ENCODE peak calls at places on chromosomes 11 and 22, in ten cellular contexts. H is upper lobe of right lung, V is retina, C is osteocyte, Q is amniotic stem cell, I is GM10248, W is fibroblast of lung, Z is cardiac fibroblast, B is GM18507, J is ecto neural progenitor cell. U is an unnamed sample.

GRCh38 chr11:131246589-131247164 is 123.7 kb upstream of the NTM start:
- DNase-seq in Z (no peak), V (peak; percentile 73), H (peak; percentile 67), W (no peak), I (no peak), Q (no peak), J (peak; percentile 77), C (no peak), B (no peak), U (no peak)

GRCh38 chr22:44248926-44249325 is 63.8 kb downstream of the SHISAL1 start:
- DNase-seq in W (no peak), B (no peak), C (peak; percentile 54), Q (no peak), I (no peak), V (no peak), H (no peak), Z (no peak), J (no peak), U (no peak)

GRCh38 chr11:128399722-128400121 is 187.6 kb downstream of the ETS1 start:
- DNase-seq in I (no peak), C (no peak), J (no peak), Q (no peak), B (no peak), W (no peak), Z (no peak), H (no peak), V (no peak), U (no peak)

GRCh38 chr22:31474743-31475142 is 14.9 kb downstream of the EIF4ENIF1 start:
- DNase-seq in H (no peak), I (no peak), C (no peak), Q (peak; percentile 32), V (no peak), Z (peak; percentile 82), W (peak; percentile 69), J (no peak), B (no peak), U (no peak)

GRCh38 chr11:72100462-72100861 is 2.6 kb downstream of the LAMTOR1 start:
- DNase-seq in B (no peak), Q (no peak), I (no peak), Z (peak; percentile 12), H (no peak), J (no peak), W (no peak), C (no peak), V (no peak), U (no peak)

GRCh38 chr22:21703684-21704316 is 31.8 kb downstream of the YPEL1 start:
- DNase-seq in Z (no peak), H (no peak), J (no peak), V (no peak), Q (no peak), B (no peak), I (no peak), C (no peak), W (no peak), U (no peak)

GRCh38 chr11:96161271-96162089 is 181.5 kb downstream of the MAML2 start:
- DNase-seq in Q (no peak), H (no peak), Z (peak; percentile 61), V (no peak), J (no peak), I (no peak), B (no peak), W (peak; percentile 70), C (no peak), U (no peak)

GRCh38 chr11:10261821-10262220 is 32.2 kb downstream of the SBF2 start:
- DNase-seq in I (no peak), C (no peak), Z (no peak), B (no peak), V (no peak), J (no peak), W (peak; percentile 17), H (no peak), Q (no peak), U (no peak)

GRCh38 chr22:39765029-39765428 is 128.5 kb downstream of the ENTHD1 start:
- DNase-seq in J (no peak), B (no peak), C (no peak), Z (no peak), W (no peak), H (no peak), V (no peak), I (no peak), Q (no peak), U (no peak)

GRCh38 chr11:23924226-23924625 is 572.6 kb upstream of the LUZP2 start:
- DNase-seq in V (no peak), H (no peak), J (no peak), W (no peak), Z (no peak), Q (no peak), C (no peak), B (no peak), I (no peak), U (no peak)

GRCh38 chr11:11387201-11387600 is 34.2 kb upstream of the CSNK2A3 start:
- DNase-seq in J (peak; percentile 30), Z (no peak), V (no peak), W (no peak), Q (no peak), I (no peak), H (no peak), C (no peak), B (no peak), U (no peak)

GRCh38 chr11:87030458-87031054 is 7.2 kb upstream of the TMEM135 start:
- DNase-seq in C (no peak), Q (no peak), Z (peak; percentile 8), V (no peak), W (no peak), I (no peak), H (no peak), J (no peak), B (no peak), U (no peak)

GRCh38 chr22:43389227-43389836 is 22.5 kb upstream of the MPPED1 start:
- DNase-seq in C (no peak), V (no peak), H (no peak), J (no peak), Q (no peak), B (no peak), I (no peak), Z (no peak), W (no peak), U (no peak)

GRCh38 chr11:72712168-72712721 is 38.0 kb upstream of the PDE2A start:
- DNase-seq in Z (peak; percentile 15), V (peak; percentile 44), J (no peak), H (peak; percentile 93), W (peak; percentile 40), B (no peak), I (no peak), C (no peak), Q (no peak), U (no peak)

GRCh38 chr22:46376908-46377565 is 41.5 kb downstream of the TRMU start:
- DNase-seq in Z (no peak), J (no peak), V (no peak), B (no peak), Q (no peak), C (no peak), H (peak; percentile 80), I (no peak), W (no peak), U (no peak)

GRCh38 chr11:94196363-94196762 is 67.7 kb downstream of the PANX1 start:
- DNase-seq in B (no peak), J (no peak), C (no peak), Q (no peak), H (no peak), V (no peak), W (peak; percentile 25), Z (no peak), I (no peak), U (no peak)

GRCh38 chr22:27879923-27880322 is 39.1 kb downstream of the PITPNB start:
- DNase-seq in Q (no peak), W (peak; percentile 49), I (peak; percentile 28), V (peak; percentile 39), Z (peak; percentile 61), H (no peak), C (no peak), J (no peak), B (no peak), U (peak; percentile 34)

GRCh38 chr11:1435820-1436467 is 46.2 kb downstream of the BRSK2 start:
- DNase-seq in C (no peak), H (no peak), I (no peak), B (no peak), Z (no peak), W (no peak), Q (no peak), J (no peak), V (no peak), U (no peak)

GRCh38 chr11:34427171-34427805 is 11.4 kb upstream of the CAT start:
- DNase-seq in I (no peak), V (no peak), C (no peak), Z (peak; percentile 71), Q (peak; percentile 67), W (peak; percentile 90), B (no peak), H (no peak), J (no peak), U (no peak)

GRCh38 chr11:130480166-130480565 is 31.7 kb downstream of the ADAMTS15 start:
- DNase-seq in C (peak; percentile 19), B (no peak), Z (peak; percentile 90), V (no peak), H (no peak), W (peak; percentile 92), I (no peak), Q (no peak), J (no peak), U (no peak)

GRCh38 chr22:20235453-20235991 is 32.6 kb downstream of the RTN4R start:
- DNase-seq in Z (no peak), H (no peak), C (no peak), B (no peak), I (no peak), J (no peak), V (no peak), W (no peak), Q (no peak), U (no peak)

GRCh38 chr11:697811-698311 is 2.2 kb downstream of the TMEM80 start:
- DNase-seq in I (no peak), V (no peak), W (peak; percentile 76), B (no peak), Q (no peak), H (no peak), C (no peak), J (no peak), Z (no peak), U (no peak)

GRCh38 chr11:67612751-67613150 is 6.0 kb downstream of the NDUFV1 start:
- DNase-seq in B (no peak), V (no peak), C (no peak), H (no peak), W (no peak), J (no peak), Z (no peak), I (no peak), Q (no peak), U (no peak)

GRCh38 chr11:120219935-120220746 is 9.3 kb downstream of the OAF start:
- DNase-seq in Z (no peak), H (no peak), B (no peak), I (no peak), C (no peak), J (no peak), V (no peak), W (no peak), Q (no peak), U (no peak)

GRCh38 chr22:27989758-27990450 is 70.8 kb upstream of the PITPNB start:
- DNase-seq in C (peak; percentile 70), H (no peak), Q (no peak), J (no peak), I (no peak), W (no peak), Z (no peak), B (no peak), V (no peak), U (no peak)

GRCh38 chr11:73012121-73012863 is 129.8 kb downstream of the FCHSD2 start:
- DNase-seq in W (peak; percentile 62), C (no peak), B (no peak), H (no peak), J (no peak), V (no peak), Q (no peak), I (no peak), Z (peak; percentile 17), U (no peak)

GRCh38 chr22:46039531-46039930 is 62.6 kb upstream of the WNT7B start:
- DNase-seq in V (no peak), Z (no peak), J (no peak), C (no peak), I (no peak), B (no peak), W (no peak), Q (no peak), H (no peak), U (no peak)

GRCh38 chr11:13303668-13304649 is 26.4 kb downstream of the BMAL1 start:
- DNase-seq in B (no peak), J (no peak), Q (no peak), I (no peak), H (no peak), W (no peak), V (no peak), C (no peak), Z (no peak), U (no peak)

U was measured in GM13976.